ENCODE peak calls at places on chromosome 12, in ten cellular contexts. W is AG04450; I is neuronal stem cell; X is HFF-Myc; B is cardiac muscle cell; C is effector memory CD4-positive, alpha-beta T cell; O is WERI-Rb-1; J is upper lobe of right lung; L is naive thymus-derived CD4-positive, alpha-beta T cell; E is fibroblast of villous mesenchyme. U is an unnamed sample.

GRCh38 chr12:82527165-82527780 is 159.4 kb upstream of the TMTC2 start:
- DNase-seq in W (peak; percentile 37), I (peak; percentile 55), X (peak; percentile 39), B (peak; percentile 78), C (no peak), O (peak; percentile 19), J (no peak), L (no peak), E (peak; percentile 59), U (peak; percentile 50)

GRCh38 chr12:27732281-27732680 is 21.6 kb downstream of the MRPS35 start:
- DNase-seq in W (no peak), I (no peak), X (no peak), B (peak; percentile 2), C (no peak), O (no peak), J (no peak), L (no peak), E (no peak), U (peak; percentile 29)

GRCh38 chr12:117671734-117672133 is 297.1 kb downstream of the KSR2 start:
- DNase-seq in W (no peak), I (peak; percentile 36), X (no peak), B (peak; percentile 58), C (no peak), O (peak; percentile 73), J (no peak), L (no peak), E (no peak), U (peak; percentile 19)

GRCh38 chr12:71780207-71780822 is 25.7 kb downstream of the RAB21 start:
- DNase-seq in W (no peak), I (no peak), X (no peak), B (peak; percentile 47), C (peak; percentile 6), O (peak; percentile 32), J (no peak), L (no peak), E (peak; percentile 63), U (peak; percentile 27)

GRCh38 chr12:67472551-67472950 is 176.0 kb upstream of the DYRK2 start:
- DNase-seq in W (no peak), I (no peak), X (no peak), B (no peak), C (no peak), O (peak; percentile 82), J (no peak), L (no peak), E (no peak), U (no peak)

GRCh38 chr12:22578328-22578727 is 34.0 kb upstream of the C2CD5 start:
- DNase-seq in W (no peak), I (no peak), X (no peak), B (no peak), C (no peak), O (no peak), J (no peak), L (no peak), E (no peak), U (no peak)

GRCh38 chr12:3417937-3418336 is 73.1 kb upstream of the PRMT8 start:
- DNase-seq in W (no peak), I (no peak), X (no peak), B (no peak), C (no peak), O (no peak), J (no peak), L (no peak), E (no peak), U (no peak)

GRCh38 chr12:95207407-95207806 is 9.9 kb downstream of the FGD6 start:
- DNase-seq in W (no peak), I (no peak), X (no peak), B (no peak), C (no peak), O (no peak), J (no peak), L (no peak), E (no peak), U (no peak)

GRCh38 chr12:27513155-27513824 is 10.7 kb upstream of the PPFIBP1 start:
- DNase-seq in W (no peak), I (no peak), X (no peak), B (no peak), C (no peak), O (no peak), J (no peak), L (no peak), E (no peak), U (no peak)

GRCh38 chr12:24901975-24902461 is 46.9 kb downstream of the BCAT1 start:
- DNase-seq in W (no peak), I (peak; percentile 77), X (no peak), B (peak; percentile 19), C (no peak), O (no peak), J (no peak), L (peak; percentile 29), E (no peak), U (no peak)

GRCh38 chr12:45269407-45269741 is 53.5 kb downstream of the ANO6 start:
- DNase-seq in W (no peak), I (no peak), X (no peak), B (no peak), C (no peak), O (no peak), J (no peak), L (no peak), E (no peak), U (no peak)

GRCh38 chr12:51323966-51324895 is at the start of gene BIN2:
- DNase-seq in W (no peak), I (no peak), X (no peak), B (no peak), C (peak; percentile 63), O (no peak), J (peak; percentile 87), L (peak; percentile 78), E (no peak), U (peak; percentile 69)

GRCh38 chr12:100718212-100718611 is 76.4 kb upstream of the ANO4 start:
- DNase-seq in W (no peak), I (no peak), X (no peak), B (peak; percentile 13), C (no peak), O (no peak), J (no peak), L (no peak), E (peak; percentile 54), U (no peak)
- H3K4me3 ChIP-seq in W (no peak overlapping the region), I (no peak overlapping the region), X (no peak overlapping the region), B (peak overlapping the region; percentile 37), C (no peak overlapping the region), O (no peak overlapping the region), J (no peak overlapping the region), L (no peak overlapping the region), E (peak overlapping the region; percentile 62), U (no peak overlapping the region)

GRCh38 chr12:4809449-4810218 is 89.4 kb downstream of the GALNT8 start:
- DNase-seq in W (no peak), I (peak; percentile 32), X (no peak), B (no peak), C (no peak), O (no peak), J (no peak), L (no peak), E (no peak), U (no peak)
- H3K4me3 ChIP-seq in W (no peak overlapping the region), I (peak overlapping the region; percentile 56), X (no peak overlapping the region), B (peak overlapping the region; percentile 58), C (peak overlapping the region; percentile 53), O (peak overlapping the region; percentile 60), J (peak overlapping the region; percentile 37), L (no peak overlapping the region), E (no peak overlapping the region), U (no peak overlapping the region)

DNA sequence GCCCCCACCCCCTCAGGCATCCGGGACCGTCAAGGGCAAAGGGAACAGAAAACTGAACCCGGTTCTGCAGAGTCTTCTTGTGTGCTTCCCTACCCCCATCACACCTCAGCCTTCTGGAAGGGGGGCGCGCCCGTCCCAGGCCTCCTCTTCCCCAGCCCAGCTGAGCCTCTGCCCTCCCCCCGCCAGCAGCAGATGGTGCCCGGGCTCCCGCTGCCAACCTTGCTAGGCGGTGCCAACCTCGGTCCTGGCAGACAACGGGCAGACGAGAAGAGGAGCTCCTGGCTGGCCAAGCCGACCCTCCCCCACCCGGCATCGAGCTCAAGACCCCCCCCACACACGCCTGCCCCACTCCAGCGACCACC is 8.7 kb downstream of the STAC3 start:
- DNase-seq in W (no peak), I (no peak), X (no peak), B (no peak), C (no peak), O (no peak), J (peak; percentile 71), L (no peak), E (no peak), U (no peak)
- H3K4me3 ChIP-seq in W (no peak overlapping the region), I (peak overlapping the region; percentile 13), X (no peak overlapping the region), B (no peak overlapping the region), C (peak overlapping the region; percentile 37), O (peak overlapping the region; percentile 65), J (no peak overlapping the region), L (peak overlapping the region; percentile 55), E (no peak overlapping the region), U (no peak overlapping the region)

GRCh38 chr12:121568971-121569808 is 11.6 kb downstream of the KDM2B start:
- DNase-seq in W (no peak), I (no peak), X (no peak), B (no peak), C (no peak), O (no peak), J (peak; percentile 69), L (no peak), E (peak; percentile 60), U (no peak)
- H3K4me3 ChIP-seq in W (no peak overlapping the region), I (no peak overlapping the region), X (no peak overlapping the region), B (no peak overlapping the region), C (no peak overlapping the region), O (no peak overlapping the region), J (no peak overlapping the region), L (no peak overlapping the region), E (no peak overlapping the region), U (no peak overlapping the region)

DNA sequence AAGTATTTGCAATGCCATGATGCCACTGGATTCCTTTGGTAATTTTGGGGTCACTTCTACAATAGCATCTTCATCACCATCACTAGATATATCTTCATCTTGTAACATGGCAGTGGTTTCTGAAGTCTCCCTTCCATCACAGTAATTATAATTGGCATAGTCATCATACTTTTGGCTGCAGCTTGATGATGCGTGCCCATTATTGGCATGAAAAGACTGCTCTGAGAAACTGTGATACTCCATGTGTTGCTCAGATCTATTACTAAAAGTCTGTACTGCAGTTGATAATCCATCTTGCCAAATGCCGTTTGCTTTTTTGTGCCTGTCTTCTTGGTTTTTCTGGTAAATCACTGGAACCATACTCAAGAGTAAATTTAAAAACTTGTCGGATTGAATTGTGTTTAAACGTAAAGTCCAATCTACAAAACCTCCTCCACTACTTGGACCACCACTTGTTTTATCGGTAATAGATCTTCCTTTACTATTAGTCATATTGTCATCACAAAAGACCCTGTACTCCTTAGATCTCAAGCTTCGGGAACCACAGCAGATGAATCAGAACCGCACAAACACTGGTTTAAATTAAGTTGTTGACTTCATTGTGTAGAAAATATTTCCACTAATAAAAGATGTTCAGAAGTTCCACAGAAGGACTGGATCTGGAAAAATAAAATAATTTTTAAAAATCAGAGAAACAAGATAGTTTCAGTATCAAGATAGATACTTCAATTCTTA is 29.9 kb downstream of the SLC41A2 start:
- DNase-seq in W (no peak), I (no peak), X (no peak), B (no peak), C (no peak), O (no peak), J (no peak), L (no peak), E (no peak), U (no peak)
- H3K4me3 ChIP-seq in W (no peak overlapping the region), I (no peak overlapping the region), X (no peak overlapping the region), B (no peak overlapping the region), C (no peak overlapping the region), O (no peak overlapping the region), J (no peak overlapping the region), L (no peak overlapping the region), E (no peak overlapping the region), U (no peak overlapping the region)